ENCODE peak calls at places on chromosomes 3 and 15, in six cellular contexts. C, A, T, D, N and V are unnamed samples.

GRCh38 chr3:196640501-196640968 is 1.0 kb downstream of the NRROS start:
- DNase-seq in C (no peak), A (no peak), T (peak), D (no peak), N (no peak), V (no peak)

GRCh38 chr3:117736851-117737250 is 1027.3 kb downstream of the TUSC7 start:
- DNase-seq in C (no peak), A (no peak), T (no peak), D (no peak), N (no peak), V (no peak)

GRCh38 chr3:71197841-71198565 is 385.5 kb downstream of the FOXP1 start:
- DNase-seq in C (no peak), A (no peak), T (no peak), D (no peak), N (no peak), V (no peak)

GRCh38 chr3:193869221-193870201 is 266.4 kb upstream of the HES1 start:
- DNase-seq in C (no peak), A (no peak), T (no peak), D (no peak), N (peak), V (peak)

GRCh38 chr3:46890132-46890531 is 12.6 kb downstream of the PTH1R start:
- DNase-seq in C (no peak), A (no peak), T (no peak), D (no peak), N (no peak), V (no peak)

GRCh38 chr3:45496550-45496949 is 98.0 kb upstream of the LIMD1 start:
- DNase-seq in C (no peak), A (no peak), T (no peak), D (no peak), N (no peak), V (no peak)

GRCh38 chr3:106740116-106740515 is 637.1 kb upstream of the CCDC54 start:
- DNase-seq in C (no peak), A (no peak), T (no peak), D (no peak), N (no peak), V (no peak)

GRCh38 chr3:150733373-150733935 is 29.5 kb downstream of the SIAH2 start:
- DNase-seq in C (no peak), A (no peak), T (no peak), D (no peak), N (no peak), V (no peak)

GRCh38 chr3:10437995-10438901 is 67.1 kb downstream of the ATP2B2 start:
- DNase-seq in C (no peak), A (no peak), T (no peak), D (no peak), N (no peak), V (no peak)

GRCh38 chr3:144801890-144802289 is 830.3 kb downstream of the DIPK2A start:
- DNase-seq in C (no peak), A (no peak), T (no peak), D (no peak), N (no peak), V (no peak)

GRCh38 chr3:127698264-127699097 is 25.7 kb downstream of the ABTB1 start:
- DNase-seq in C (no peak), A (no peak), T (no peak), D (no peak), N (no peak), V (no peak)

GRCh38 chr3:114666613-114667012 is 372.8 kb downstream of the TIGIT start:
- DNase-seq in C (no peak), A (no peak), T (no peak), D (no peak), N (no peak), V (no peak)

GRCh38 chr15:60255390-60255789 is 142.4 kb downstream of the ANXA2 start:
- DNase-seq in C (no peak), A (no peak), T (no peak), D (no peak), N (peak), V (no peak)

GRCh38 chr15:72889545-72889944 is 106.0 kb upstream of the ADPGK start:
- DNase-seq in C (no peak), A (no peak), T (no peak), D (no peak), N (no peak), V (no peak)

GRCh38 chr3:195133462-195133861 is 137.5 kb downstream of the XXYLT1 start:
- DNase-seq in C (peak), A (no peak), T (no peak), D (no peak), N (no peak), V (no peak)

GRCh38 chr15:66481107-66481856 is 16.3 kb downstream of the SNAPC5 start:
- DNase-seq in C (no peak), A (no peak), T (no peak), D (no peak), N (peak), V (no peak)

GRCh38 chr3:170644711-170645110 is 58.8 kb upstream of the SLC7A14 start:
- DNase-seq in C (no peak), A (no peak), T (no peak), D (no peak), N (no peak), V (no peak)

GRCh38 chr15:82597815-82598214 is 49.3 kb downstream of the CPEB1 start:
- DNase-seq in C (no peak), A (no peak), T (no peak), D (no peak), N (no peak), V (no peak)

GRCh38 chr3:156483961-156484787 is 70.7 kb downstream of the SSR3 start:
- DNase-seq in C (peak), A (peak), T (peak), D (no peak), N (no peak), V (no peak)

GRCh38 chr3:117463276-117463675 is 753.7 kb downstream of the TUSC7 start:
- DNase-seq in C (no peak), A (no peak), T (no peak), D (no peak), N (no peak), V (no peak)

GRCh38 chr15:98954411-98954810 is 53.2 kb downstream of the PGPEP1L start:
- DNase-seq in C (no peak), A (no peak), T (no peak), D (peak), N (peak), V (peak)

GRCh38 chr15:62594017-62594416 is 428.9 kb upstream of the C2CD4B start:
- DNase-seq in C (no peak), A (no peak), T (no peak), D (no peak), N (no peak), V (no peak)